ENCODE peak calls at places on chromosomes 3 and 15, in seven cellular contexts. One of them, this sample, is unnamed.
A peak's percentile ranks its signal among the peaks of the same experiment; 100 is the strongest.

GRCh38 chr15:65290228-65290627 is 3.5 kb upstream of the PARP16 start:
- DNase-seq in A549: no peak
- DNase-seq in tibial nerve: no peak
- DNase-seq in uterus: no peak
- DNase-seq in Peyer's patch: no peak
- DNase-seq in right lobe of liver: no peak
- DNase-seq in endothelial cell of umbilical vein: no peak
- DNase-seq in this sample: no peak

GRCh38 chr15:68550498-68551295 is 28.1 kb upstream of the CORO2B start:
- DNase-seq in A549: peak; percentile 66
- DNase-seq in tibial nerve: peak; percentile 94
- DNase-seq in uterus: peak; percentile 85
- DNase-seq in Peyer's patch: peak; percentile 92
- DNase-seq in right lobe of liver: peak; percentile 75
- DNase-seq in endothelial cell of umbilical vein: peak; percentile 41
- DNase-seq in this sample: peak; percentile 30

GRCh38 chr15:41690636-41691035 is 30.4 kb downstream of the MGA start:
- DNase-seq in A549: no peak
- DNase-seq in tibial nerve: no peak
- DNase-seq in uterus: no peak
- DNase-seq in Peyer's patch: no peak
- DNase-seq in right lobe of liver: no peak
- DNase-seq in endothelial cell of umbilical vein: no peak
- DNase-seq in this sample: no peak

GRCh38 chr3:52880474-52880873 is 16.9 kb downstream of the STIMATE start:
- DNase-seq in A549: no peak
- DNase-seq in tibial nerve: no peak
- DNase-seq in uterus: no peak
- DNase-seq in Peyer's patch: no peak
- DNase-seq in right lobe of liver: no peak
- DNase-seq in endothelial cell of umbilical vein: no peak
- DNase-seq in this sample: no peak

GRCh38 chr15:98900382-98900781 is 107.2 kb downstream of the PGPEP1L start:
- DNase-seq in A549: no peak
- DNase-seq in tibial nerve: no peak
- DNase-seq in uterus: no peak
- DNase-seq in Peyer's patch: no peak
- DNase-seq in right lobe of liver: no peak
- DNase-seq in endothelial cell of umbilical vein: no peak
- DNase-seq in this sample: no peak

GRCh38 chr15:99472416-99473145 is 93.2 kb upstream of the MEF2A start:
- DNase-seq in A549: no peak
- DNase-seq in tibial nerve: no peak
- DNase-seq in uterus: no peak
- DNase-seq in Peyer's patch: no peak
- DNase-seq in right lobe of liver: no peak
- DNase-seq in endothelial cell of umbilical vein: no peak
- DNase-seq in this sample: no peak

GRCh38 chr15:89441295-89441762 is 55.1 kb downstream of the RHCG start:
- DNase-seq in A549: no peak
- DNase-seq in tibial nerve: no peak
- DNase-seq in uterus: no peak
- DNase-seq in Peyer's patch: peak; percentile 82
- DNase-seq in right lobe of liver: no peak
- DNase-seq in endothelial cell of umbilical vein: no peak
- DNase-seq in this sample: no peak

GRCh38 chr3:39814007-39814406 is 4.6 kb downstream of the MYRIP start:
- DNase-seq in A549: no peak
- DNase-seq in tibial nerve: no peak
- DNase-seq in uterus: no peak
- DNase-seq in Peyer's patch: no peak
- DNase-seq in right lobe of liver: no peak
- DNase-seq in endothelial cell of umbilical vein: peak; percentile 96
- DNase-seq in this sample: no peak

GRCh38 chr15:72532991-72533601 is 59.0 kb downstream of the ARIH1 start:
- DNase-seq in A549: no peak
- DNase-seq in tibial nerve: no peak
- DNase-seq in uterus: no peak
- DNase-seq in Peyer's patch: no peak
- DNase-seq in right lobe of liver: no peak
- DNase-seq in endothelial cell of umbilical vein: no peak
- DNase-seq in this sample: no peak

GRCh38 chr3:30266536-30266935 is 339.9 kb upstream of the TGFBR2 start:
- DNase-seq in A549: no peak
- DNase-seq in tibial nerve: no peak
- DNase-seq in uterus: no peak
- DNase-seq in Peyer's patch: no peak
- DNase-seq in right lobe of liver: no peak
- DNase-seq in endothelial cell of umbilical vein: no peak
- DNase-seq in this sample: no peak

GRCh38 chr3:29236441-29236840 is 44.4 kb upstream of the RBMS3 start:
- DNase-seq in A549: no peak
- DNase-seq in tibial nerve: no peak
- DNase-seq in uterus: no peak
- DNase-seq in Peyer's patch: no peak
- DNase-seq in right lobe of liver: no peak
- DNase-seq in endothelial cell of umbilical vein: no peak
- DNase-seq in this sample: no peak

GRCh38 chr15:28955686-28956421 is 70.1 kb downstream of the APBA2 start:
- DNase-seq in A549: no peak
- DNase-seq in tibial nerve: no peak
- DNase-seq in uterus: no peak
- DNase-seq in Peyer's patch: peak; percentile 41
- DNase-seq in right lobe of liver: peak; percentile 21
- DNase-seq in endothelial cell of umbilical vein: no peak
- DNase-seq in this sample: no peak

GRCh38 chr3:12716605-12717121 is 42.4 kb downstream of the TMEM40 start:
- DNase-seq in A549: no peak
- DNase-seq in tibial nerve: no peak
- DNase-seq in uterus: no peak
- DNase-seq in Peyer's patch: no peak
- DNase-seq in right lobe of liver: no peak
- DNase-seq in endothelial cell of umbilical vein: peak; percentile 24
- DNase-seq in this sample: no peak

GRCh38 chr15:38127306-38127731 is 125.3 kb upstream of the SPRED1 start:
- DNase-seq in A549: no peak
- DNase-seq in tibial nerve: no peak
- DNase-seq in uterus: no peak
- DNase-seq in Peyer's patch: peak; percentile 74
- DNase-seq in right lobe of liver: no peak
- DNase-seq in endothelial cell of umbilical vein: peak; percentile 26
- DNase-seq in this sample: no peak

GRCh38 chr3:71581451-71581980 is 2.0 kb downstream of the FOXP1 start:
- DNase-seq in A549: no peak
- DNase-seq in tibial nerve: peak; percentile 19
- DNase-seq in uterus: peak; percentile 41
- DNase-seq in Peyer's patch: peak; percentile 62
- DNase-seq in right lobe of liver: peak; percentile 59
- DNase-seq in endothelial cell of umbilical vein: peak; percentile 52
- DNase-seq in this sample: peak; percentile 20

GRCh38 chr15:46265664-46266063 is 630.8 kb downstream of the SQOR start:
- DNase-seq in A549: no peak
- DNase-seq in tibial nerve: no peak
- DNase-seq in uterus: no peak
- DNase-seq in Peyer's patch: no peak
- DNase-seq in right lobe of liver: no peak
- DNase-seq in endothelial cell of umbilical vein: no peak
- DNase-seq in this sample: no peak
- TF ChIP-seq POLR2A in A549: no peak
- TF ChIP-seq POLR2A in tibial nerve: no peak
- TF ChIP-seq POLR2A in uterus: no peak
- TF ChIP-seq POLR2A in Peyer's patch: no peak
- TF ChIP-seq POLR2A in right lobe of liver: no peak
- TF ChIP-seq POLR2A in endothelial cell of umbilical vein: no peak
- TF ChIP-seq POLR2A in this sample: no peak

DNA sequence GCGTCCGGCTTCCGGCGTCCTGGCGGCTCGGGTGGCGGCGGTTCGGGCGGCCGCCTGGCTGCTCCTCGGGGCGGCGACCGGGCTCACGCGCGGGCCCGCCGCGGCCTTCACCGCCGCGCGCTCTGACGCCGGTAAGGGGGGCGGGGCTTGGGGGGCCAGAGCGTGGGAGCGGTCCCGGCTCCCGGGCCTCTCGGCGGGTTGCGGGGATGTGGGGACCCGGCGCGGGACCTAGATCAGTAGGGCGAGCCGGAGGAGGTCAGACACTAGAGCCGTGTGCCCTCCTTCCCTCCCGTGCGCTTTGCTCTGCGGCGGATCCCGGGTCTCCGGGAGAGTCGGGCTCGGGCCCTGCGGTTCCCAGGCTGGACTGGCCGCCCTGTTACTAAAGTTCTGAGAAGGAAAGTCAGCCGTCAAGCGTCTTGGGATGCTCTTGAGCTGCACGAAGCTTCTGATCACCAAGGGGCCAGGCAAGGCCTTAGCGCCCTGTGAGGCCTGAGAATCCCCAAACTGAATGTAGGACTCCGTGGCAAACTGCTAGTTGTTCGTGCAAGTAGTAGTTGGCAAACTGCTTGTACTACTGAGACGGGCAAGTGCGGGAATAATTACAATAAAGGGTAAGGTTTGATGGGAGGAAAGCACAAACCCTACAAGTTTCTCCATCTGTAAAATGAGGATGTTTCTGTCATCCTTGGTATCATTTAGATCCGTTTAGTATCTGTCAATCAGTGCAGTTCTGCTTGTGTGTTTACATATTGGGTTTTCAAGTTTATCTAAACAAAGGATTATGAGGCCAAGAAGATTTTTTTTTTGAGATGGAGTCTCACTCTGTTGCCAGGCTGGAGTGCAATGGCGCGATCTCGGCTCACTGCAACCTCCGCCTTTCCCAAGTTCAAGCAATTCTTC is 587 bp downstream of the PIGX start:
- DNase-seq in A549: peak; percentile 24
- DNase-seq in tibial nerve: peak; percentile 43
- DNase-seq in uterus: peak; percentile 54
- DNase-seq in Peyer's patch: peak; percentile 82
- DNase-seq in right lobe of liver: peak; percentile 78
- DNase-seq in endothelial cell of umbilical vein: peak; percentile 68
- DNase-seq in this sample: peak; percentile 41
- TF ChIP-seq POLR2A in A549: no peak
- TF ChIP-seq POLR2A in tibial nerve: no peak
- TF ChIP-seq POLR2A in uterus: no peak
- TF ChIP-seq POLR2A in Peyer's patch: no peak
- TF ChIP-seq POLR2A in right lobe of liver: peak; percentile 31
- TF ChIP-seq POLR2A in endothelial cell of umbilical vein: no peak
- TF ChIP-seq POLR2A in this sample: no peak

GRCh38 chr3:50119786-50120185 is 31.1 kb downstream of the RBM5 start:
- DNase-seq in A549: no peak
- DNase-seq in tibial nerve: no peak
- DNase-seq in uterus: no peak
- DNase-seq in Peyer's patch: no peak
- DNase-seq in right lobe of liver: no peak
- DNase-seq in endothelial cell of umbilical vein: no peak
- DNase-seq in this sample: no peak

GRCh38 chr3:50122071-50122470 is 33.1 kb upstream of the SEMA3F start:
- DNase-seq in A549: no peak
- DNase-seq in tibial nerve: no peak
- DNase-seq in uterus: no peak
- DNase-seq in Peyer's patch: no peak
- DNase-seq in right lobe of liver: no peak
- DNase-seq in endothelial cell of umbilical vein: no peak
- DNase-seq in this sample: no peak

GRCh38 chr3:50120364-50121095 is 31.8 kb downstream of the RBM5 start:
- DNase-seq in A549: no peak
- DNase-seq in tibial nerve: no peak
- DNase-seq in uterus: no peak
- DNase-seq in Peyer's patch: no peak
- DNase-seq in right lobe of liver: no peak
- DNase-seq in endothelial cell of umbilical vein: no peak
- DNase-seq in this sample: no peak

GRCh38 chr3:50122661-50123391 is 32.3 kb upstream of the SEMA3F start:
- DNase-seq in A549: no peak
- DNase-seq in tibial nerve: no peak
- DNase-seq in uterus: no peak
- DNase-seq in Peyer's patch: no peak
- DNase-seq in right lobe of liver: no peak
- DNase-seq in endothelial cell of umbilical vein: no peak
- DNase-seq in this sample: no peak

DNA sequence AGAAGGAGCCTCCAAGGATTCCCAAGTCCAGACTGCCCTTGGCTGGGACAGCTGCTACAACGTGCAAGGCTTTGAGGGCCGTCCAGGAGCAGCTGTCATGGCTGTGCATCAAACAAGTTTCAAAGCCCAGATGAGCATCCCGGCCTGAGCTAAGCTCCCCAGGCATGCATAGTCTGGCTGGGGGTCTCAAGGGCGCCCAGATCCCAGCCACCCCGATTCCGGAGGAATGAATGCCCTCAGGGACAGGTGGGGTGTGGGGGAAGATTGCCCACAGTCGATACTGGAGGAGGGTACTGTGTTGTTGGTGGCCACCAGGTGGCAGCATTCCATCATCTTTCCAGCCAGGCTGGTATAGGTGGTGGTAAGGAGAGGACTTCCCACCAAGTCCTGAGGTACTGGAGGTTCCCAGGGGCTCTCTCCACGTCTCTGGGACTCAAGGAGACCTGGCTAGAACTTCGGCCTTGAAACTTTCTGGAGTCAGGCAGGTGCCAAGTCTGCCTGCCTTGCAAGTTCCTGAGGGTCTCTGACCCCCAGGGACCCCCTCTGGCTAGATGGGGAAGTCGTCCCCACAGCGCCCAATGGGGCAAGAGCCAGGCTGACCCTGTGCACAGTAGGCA is 32.8 kb downstream of the RBM5 start:
- DNase-seq in A549: peak; percentile 91
- DNase-seq in tibial nerve: peak; percentile 57
- DNase-seq in uterus: peak; percentile 80
- DNase-seq in Peyer's patch: peak; percentile 87
- DNase-seq in right lobe of liver: peak; percentile 80
- DNase-seq in endothelial cell of umbilical vein: peak; percentile 80
- DNase-seq in this sample: peak; percentile 95
- TF ChIP-seq POLR2A in A549: no peak
- TF ChIP-seq POLR2A in tibial nerve: no peak
- TF ChIP-seq POLR2A in uterus: no peak
- TF ChIP-seq POLR2A in Peyer's patch: no peak
- TF ChIP-seq POLR2A in right lobe of liver: no peak
- TF ChIP-seq POLR2A in endothelial cell of umbilical vein: peak; percentile 77
- TF ChIP-seq POLR2A in this sample: no peak

GRCh38 chr3:129028866-129029265 is 27.8 kb downstream of the EFCC1 start:
- DNase-seq in A549: no peak
- DNase-seq in tibial nerve: no peak
- DNase-seq in uterus: no peak
- DNase-seq in Peyer's patch: no peak
- DNase-seq in right lobe of liver: no peak
- DNase-seq in endothelial cell of umbilical vein: no peak
- DNase-seq in this sample: no peak

GRCh38 chr3:129025691-129026435 is 24.8 kb downstream of the EFCC1 start:
- DNase-seq in A549: no peak
- DNase-seq in tibial nerve: no peak
- DNase-seq in uterus: no peak
- DNase-seq in Peyer's patch: no peak
- DNase-seq in right lobe of liver: no peak
- DNase-seq in endothelial cell of umbilical vein: no peak
- DNase-seq in this sample: no peak

GRCh38 chr3:129025108-129025507 is 24.0 kb downstream of the EFCC1 start:
- DNase-seq in A549: no peak
- DNase-seq in tibial nerve: no peak
- DNase-seq in uterus: no peak
- DNase-seq in Peyer's patch: no peak
- DNase-seq in right lobe of liver: no peak
- DNase-seq in endothelial cell of umbilical vein: no peak
- DNase-seq in this sample: no peak

GRCh38 chr3:129027544-129027880 is 26.4 kb downstream of the EFCC1 start:
- DNase-seq in A549: no peak
- DNase-seq in tibial nerve: no peak
- DNase-seq in uterus: no peak
- DNase-seq in Peyer's patch: no peak
- DNase-seq in right lobe of liver: no peak
- DNase-seq in endothelial cell of umbilical vein: no peak
- DNase-seq in this sample: no peak

GRCh38 chr3:129026728-129027543 is 25.8 kb downstream of the EFCC1 start:
- DNase-seq in A549: peak; percentile 93
- DNase-seq in tibial nerve: peak; percentile 74
- DNase-seq in uterus: peak; percentile 84
- DNase-seq in Peyer's patch: peak; percentile 96
- DNase-seq in right lobe of liver: peak; percentile 85
- DNase-seq in endothelial cell of umbilical vein: peak; percentile 91
- DNase-seq in this sample: peak; percentile 100
- TF ChIP-seq POLR2A in A549: peak; percentile 31
- TF ChIP-seq POLR2A in tibial nerve: peak; percentile 34
- TF ChIP-seq POLR2A in uterus: peak; percentile 66
- TF ChIP-seq POLR2A in Peyer's patch: no peak
- TF ChIP-seq POLR2A in right lobe of liver: peak; percentile 20
- TF ChIP-seq POLR2A in endothelial cell of umbilical vein: peak; percentile 43
- TF ChIP-seq POLR2A in this sample: peak; percentile 77